ENCODE peak calls at places on chromosomes 12 and 14, in seven cellular contexts. S is mesenchymal stem cell; Y is neural progenitor cell; R is stomach; Q is CD4-positive, CD25-positive, alpha-beta regulatory T cell; T is sigmoid colon; H is Caco-2. E is an unnamed sample.

GRCh38 chr12:19110541-19110940 is 19.0 kb upstream of the PLEKHA5 start:
- DNase-seq in S (no peak), Y (no peak), R (no peak), Q (no peak), T (no peak), H (no peak), E (no peak)

GRCh38 chr12:13187399-13187798 is 9.1 kb upstream of the EMP1 start:
- DNase-seq in S (peak; percentile 44), Y (no peak), R (no peak), Q (no peak), T (no peak), H (no peak), E (no peak)

GRCh38 chr12:5923043-5923605 is 21.9 kb downstream of the ANO2 start:
- DNase-seq in S (no peak), Y (no peak), R (no peak), Q (no peak), T (peak; percentile 24), H (no peak), E (peak; percentile 36)

GRCh38 chr14:102590667-102591099 is 1.8 kb upstream of the RCOR1 start:
- DNase-seq in S (peak; percentile 67), Y (peak; percentile 49), R (peak; percentile 45), Q (no peak), T (no peak), H (peak; percentile 50), E (no peak)

GRCh38 chr14:21475767-21476525 is 813 bp downstream of the RAB2B start:
- DNase-seq in S (no peak), Y (no peak), R (no peak), Q (no peak), T (no peak), H (no peak), E (no peak)

GRCh38 chr12:48932878-48933277 is 7.6 kb upstream of the FKBP11 start:
- DNase-seq in S (no peak), Y (no peak), R (no peak), Q (no peak), T (no peak), H (no peak), E (no peak)

GRCh38 chr14:52248057-52248456 is 19.4 kb upstream of the PTGDR start:
- DNase-seq in S (no peak), Y (no peak), R (no peak), Q (no peak), T (no peak), H (no peak), E (no peak)

GRCh38 chr12:40238221-40238902 is 13.6 kb downstream of the LRRK2 start:
- DNase-seq in S (no peak), Y (no peak), R (no peak), Q (no peak), T (no peak), H (no peak), E (no peak)

GRCh38 chr12:128864516-128865186 is 11.4 kb downstream of the GLT1D1 start:
- DNase-seq in S (no peak), Y (no peak), R (no peak), Q (no peak), T (peak; percentile 40), H (no peak), E (no peak)

GRCh38 chr14:50396636-50397460 is at the start of gene CDKL1:
- DNase-seq in S (peak; percentile 85), Y (peak; percentile 86), R (peak; percentile 79), Q (peak; percentile 11), T (peak; percentile 80), H (peak; percentile 74), E (no peak)

GRCh38 chr14:77023001-77023996 is 5.2 kb downstream of the IRF2BPL start:
- DNase-seq in S (peak; percentile 62), Y (peak; percentile 70), R (peak; percentile 76), Q (no peak), T (peak; percentile 76), H (peak; percentile 89), E (no peak)

GRCh38 chr12:49264466-49264872 is 413 bp upstream of the TUBA1C start:
- DNase-seq in S (no peak), Y (peak; percentile 59), R (peak; percentile 55), Q (no peak), T (no peak), H (no peak), E (peak; percentile 60)

GRCh38 chr14:100409016-100409385 is 85.9 kb downstream of the SLC25A47 start:
- DNase-seq in S (peak; percentile 43), Y (no peak), R (no peak), Q (no peak), T (no peak), H (no peak), E (no peak)

GRCh38 chr14:34331728-34332623 is 130.1 kb downstream of the SPTSSA start:
- DNase-seq in S (peak; percentile 44), Y (peak; percentile 72), R (peak; percentile 72), Q (peak; percentile 8), T (no peak), H (peak; percentile 73), E (peak; percentile 65)

GRCh38 chr12:109330282-109330681 is 17.4 kb upstream of the MYO1H start:
- DNase-seq in S (no peak), Y (no peak), R (no peak), Q (no peak), T (no peak), H (no peak), E (no peak)

GRCh38 chr14:96309128-96309906 is 53.3 kb downstream of the BDKRB1 start:
- DNase-seq in S (no peak), Y (no peak), R (no peak), Q (no peak), T (no peak), H (peak; percentile 68), E (no peak)

GRCh38 chr12:79408665-79409064 is 282.1 kb downstream of the PAWR start:
- DNase-seq in S (no peak), Y (no peak), R (no peak), Q (no peak), T (no peak), H (no peak), E (no peak)

GRCh38 chr12:72872986-72873385 is 600.8 kb downstream of the TRHDE start:
- DNase-seq in S (no peak), Y (no peak), R (no peak), Q (no peak), T (no peak), H (no peak), E (no peak)

GRCh38 chr14:64209428-64210165 is 84.6 kb downstream of the ESR2 start:
- DNase-seq in S (peak; percentile 37), Y (no peak), R (no peak), Q (no peak), T (peak; percentile 86), H (no peak), E (peak; percentile 66)

GRCh38 chr12:6323340-6323994 is 13.0 kb downstream of the PLEKHG6 start:
- DNase-seq in S (peak; percentile 98), Y (peak; percentile 81), R (peak; percentile 42), Q (peak; percentile 31), T (peak; percentile 89), H (peak; percentile 70), E (peak; percentile 73)

GRCh38 chr14:99515301-99516155 is 34.3 kb downstream of the CCNK start:
- DNase-seq in S (no peak), Y (no peak), R (no peak), Q (no peak), T (no peak), H (no peak), E (no peak)

GRCh38 chr14:102140027-102140749 is 491 bp downstream of the WDR20 start:
- DNase-seq in S (peak; percentile 48), Y (peak; percentile 64), R (peak; percentile 41), Q (peak; percentile 9), T (peak; percentile 68), H (peak; percentile 49), E (no peak)

DNA sequence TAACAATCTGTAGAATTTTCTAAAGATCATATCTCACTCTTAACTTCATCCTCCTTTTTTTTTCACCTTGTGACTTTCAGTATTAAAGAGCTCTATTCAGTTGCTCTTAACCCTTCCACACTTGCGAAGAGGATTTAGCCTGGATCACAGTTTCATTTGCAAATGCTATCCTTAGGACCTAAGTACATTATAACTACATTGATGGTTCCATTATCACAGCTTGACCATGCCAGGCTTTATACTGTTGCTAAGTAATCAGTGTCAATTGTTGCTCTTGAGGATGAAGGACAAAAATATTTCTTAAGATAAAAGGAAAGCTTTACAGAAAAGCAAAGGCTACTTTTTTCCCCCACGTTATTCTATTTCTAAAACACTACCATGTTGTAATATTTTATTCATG is 122.2 kb downstream of the PDZRN4 start:
- DNase-seq in S (no peak), Y (no peak), R (no peak), Q (no peak), T (no peak), H (no peak), E (no peak)
- H3K9me3 ChIP-seq in S (no peaks in the 10 kb centered on the region), Y (no peaks in the 10 kb centered on the region), R (no peaks in the 10 kb centered on the region), Q (no peaks in the 10 kb centered on the region), T (no peaks in the 10 kb centered on the region), H (no peaks in the 10 kb centered on the region), E (no peaks in the 10 kb centered on the region)

DNA sequence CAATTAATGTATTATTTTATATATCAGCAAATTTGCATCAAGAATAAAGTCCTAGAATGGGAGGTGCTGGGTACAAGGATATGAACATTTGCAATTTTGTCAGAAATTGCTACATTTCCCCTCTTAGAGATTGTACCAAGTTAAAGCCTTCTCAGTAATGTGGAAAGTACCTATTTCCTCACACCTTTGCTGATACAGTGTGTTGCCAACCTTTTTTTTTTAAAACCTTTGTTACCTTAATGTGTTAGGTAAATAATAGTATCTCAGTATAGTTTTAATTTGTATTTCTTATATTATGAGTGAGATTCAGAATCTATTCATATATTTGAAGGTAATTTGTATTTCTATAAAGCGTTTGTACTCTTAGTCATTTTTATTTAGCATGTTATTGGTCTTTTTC is 95.4 kb upstream of the HIF1A start:
- DNase-seq in S (no peak), Y (no peak), R (no peak), Q (no peak), T (no peak), H (no peak), E (no peak)
- H3K36me3 ChIP-seq in S (no peaks in the 10 kb centered on the region), Y (no peaks in the 10 kb centered on the region), R (no peaks in the 10 kb centered on the region), Q (no peaks in the 10 kb centered on the region), T (no peaks in the 10 kb centered on the region), H (no peaks in the 10 kb centered on the region), E (no peaks in the 10 kb centered on the region)

DNA sequence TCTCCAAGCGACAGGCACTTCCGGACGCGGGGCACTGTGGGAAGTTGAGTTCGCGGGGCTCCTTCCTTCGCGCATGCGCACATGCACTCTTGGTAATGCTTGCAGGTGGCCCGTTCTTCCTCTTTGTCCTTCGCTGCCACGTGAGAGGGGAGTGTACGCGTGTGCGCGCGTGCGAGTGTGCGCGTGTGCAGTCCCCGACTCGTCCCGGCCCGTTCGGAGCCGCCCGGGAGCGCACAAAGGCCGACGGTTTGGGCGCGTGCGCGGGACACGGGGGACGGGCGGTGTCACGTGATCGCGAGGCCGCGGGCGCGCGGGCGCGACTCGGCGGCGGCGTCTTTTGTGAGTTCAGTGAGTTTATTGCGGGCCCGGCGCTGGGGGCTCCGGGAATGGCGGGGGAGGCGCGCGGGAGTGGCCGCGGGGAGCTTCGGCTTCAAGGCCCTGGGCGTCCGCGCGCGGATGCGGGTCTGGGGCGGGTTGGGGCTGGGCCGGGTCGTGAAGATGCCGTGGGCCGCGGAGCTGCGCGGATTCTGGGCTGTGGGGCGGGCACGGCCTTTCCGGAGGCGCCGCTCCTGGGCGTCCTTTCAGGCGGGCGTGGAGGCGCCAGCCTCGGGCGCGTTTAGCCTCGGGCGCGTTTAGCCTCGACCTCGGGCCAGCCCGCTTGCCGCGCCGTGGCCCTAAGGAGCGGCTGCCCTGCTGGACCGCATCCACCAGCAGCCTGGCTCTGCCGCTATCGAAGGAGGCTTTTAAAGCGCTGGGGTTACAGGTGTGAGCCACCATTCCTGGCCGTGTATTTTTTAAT is at the start of gene ZNF84:
- DNase-seq in S (peak; percentile 99), Y (peak; percentile 99), R (peak; percentile 96), Q (peak; percentile 95), T (peak; percentile 98), H (peak; percentile 96), E (peak; percentile 98)
- H3K9me3 ChIP-seq in S (peaks cover 63% of the 10 kb centered on the region), Y (peaks cover 42% of the 10 kb centered on the region), R (peaks cover 35% of the 10 kb centered on the region), Q (peaks cover 68% of the 10 kb centered on the region), T (peaks cover 19% of the 10 kb centered on the region), H (peaks cover 25% of the 10 kb centered on the region), E (peaks cover 41% of the 10 kb centered on the region)

GRCh38 chr12:22700126-22700525 is 75.2 kb downstream of the ETNK1 start:
- DNase-seq in S (no peak), Y (no peak), R (no peak), Q (no peak), T (no peak), H (no peak), E (no peak)

GRCh38 chr12:22702690-22703089 is 77.7 kb downstream of the ETNK1 start:
- DNase-seq in S (no peak), Y (no peak), R (no peak), Q (no peak), T (no peak), H (no peak), E (no peak)
- H3K36me3 ChIP-seq in S (no peaks in the 10 kb centered on the region), Y (no peaks in the 10 kb centered on the region), R (no peaks in the 10 kb centered on the region), Q (no peaks in the 10 kb centered on the region), T (no peaks in the 10 kb centered on the region), H (no peaks in the 10 kb centered on the region), E (no peaks in the 10 kb centered on the region)